ENCODE peak calls at places on chromosome 10, in nine cellular contexts. V is PC-9, P is neural crest cell, L is OCI-LY7, I is cardiac muscle cell, C is chondrocyte, J is RWPE1, X is astrocyte of the cerebellum, R is lower leg skin. A is an unnamed sample.

GRCh38 chr10:77629775-77630565 is 7.6 kb downstream of the KCNMA1 start:
- DNase-seq in V (no peak), P (no peak), L (no peak), I (peak; percentile 39), C (no peak), J (no peak), X (no peak), R (no peak), A (no peak)

GRCh38 chr10:108544500-108545120 is 1378.7 kb downstream of the XPNPEP1 start:
- DNase-seq in V (no peak), P (peak; percentile 68), L (peak; percentile 53), I (peak; percentile 70), C (peak; percentile 83), J (peak; percentile 15), X (no peak), R (peak; percentile 87), A (peak; percentile 36)

GRCh38 chr10:7211857-7212577 is 198.8 kb downstream of the SFMBT2 start:
- DNase-seq in V (no peak), P (no peak), L (no peak), I (no peak), C (no peak), J (no peak), X (no peak), R (no peak), A (no peak)

GRCh38 chr10:49177391-49178355 is 10.5 kb downstream of the TMEM273 start:
- DNase-seq in V (peak; percentile 78), P (no peak), L (no peak), I (peak; percentile 73), C (no peak), J (peak; percentile 60), X (peak; percentile 24), R (peak; percentile 87), A (no peak)

GRCh38 chr10:59622320-59622901 is 87.2 kb downstream of the SLC16A9 start:
- DNase-seq in V (no peak), P (peak; percentile 39), L (peak; percentile 54), I (peak; percentile 73), C (no peak), J (peak; percentile 30), X (peak; percentile 45), R (no peak), A (no peak)

GRCh38 chr10:7417103-7417623 is 6.3 kb upstream of the SFMBT2 start:
- DNase-seq in V (no peak), P (no peak), L (peak; percentile 61), I (peak; percentile 59), C (no peak), J (no peak), X (peak; percentile 53), R (no peak), A (no peak)

GRCh38 chr10:123651421-123652047 is 14.6 kb upstream of the GPR26 start:
- DNase-seq in V (no peak), P (no peak), L (no peak), I (no peak), C (no peak), J (no peak), X (no peak), R (peak; percentile 52), A (no peak)

GRCh38 chr10:71212249-71213126 is at the start of gene UNC5B:
- DNase-seq in V (peak; percentile 71), P (peak; percentile 91), L (peak; percentile 80), I (peak; percentile 95), C (no peak), J (peak; percentile 86), X (peak; percentile 53), R (peak; percentile 97), A (no peak)

GRCh38 chr10:71216363-71216695 is 4.0 kb downstream of the UNC5B start:
- DNase-seq in V (no peak), P (no peak), L (no peak), I (no peak), C (no peak), J (no peak), X (no peak), R (peak; percentile 39), A (no peak)

GRCh38 chr10:87646192-87646909 is 13.3 kb upstream of the PAPSS2 start:
- DNase-seq in V (peak; percentile 43), P (no peak), L (no peak), I (no peak), C (no peak), J (no peak), X (no peak), R (no peak), A (no peak)

GRCh38 chr10:80266513-80266863 is 23.0 kb downstream of the MAT1A start:
- DNase-seq in V (no peak), P (no peak), L (no peak), I (no peak), C (no peak), J (no peak), X (no peak), R (no peak), A (no peak)

GRCh38 chr10:54985732-54986131 is 184.7 kb upstream of the PCDH15 start:
- DNase-seq in V (no peak), P (no peak), L (peak; percentile 32), I (no peak), C (no peak), J (peak; percentile 2), X (no peak), R (no peak), A (no peak)

GRCh38 chr10:62853710-62854109 is 37.5 kb upstream of the EGR2 start:
- DNase-seq in V (no peak), P (no peak), L (no peak), I (no peak), C (no peak), J (no peak), X (no peak), R (no peak), A (no peak)

GRCh38 chr10:64840341-64840740 is 1319.1 kb downstream of the REEP3 start:
- DNase-seq in V (no peak), P (no peak), L (no peak), I (no peak), C (peak; percentile 62), J (no peak), X (no peak), R (no peak), A (no peak)

DNA sequence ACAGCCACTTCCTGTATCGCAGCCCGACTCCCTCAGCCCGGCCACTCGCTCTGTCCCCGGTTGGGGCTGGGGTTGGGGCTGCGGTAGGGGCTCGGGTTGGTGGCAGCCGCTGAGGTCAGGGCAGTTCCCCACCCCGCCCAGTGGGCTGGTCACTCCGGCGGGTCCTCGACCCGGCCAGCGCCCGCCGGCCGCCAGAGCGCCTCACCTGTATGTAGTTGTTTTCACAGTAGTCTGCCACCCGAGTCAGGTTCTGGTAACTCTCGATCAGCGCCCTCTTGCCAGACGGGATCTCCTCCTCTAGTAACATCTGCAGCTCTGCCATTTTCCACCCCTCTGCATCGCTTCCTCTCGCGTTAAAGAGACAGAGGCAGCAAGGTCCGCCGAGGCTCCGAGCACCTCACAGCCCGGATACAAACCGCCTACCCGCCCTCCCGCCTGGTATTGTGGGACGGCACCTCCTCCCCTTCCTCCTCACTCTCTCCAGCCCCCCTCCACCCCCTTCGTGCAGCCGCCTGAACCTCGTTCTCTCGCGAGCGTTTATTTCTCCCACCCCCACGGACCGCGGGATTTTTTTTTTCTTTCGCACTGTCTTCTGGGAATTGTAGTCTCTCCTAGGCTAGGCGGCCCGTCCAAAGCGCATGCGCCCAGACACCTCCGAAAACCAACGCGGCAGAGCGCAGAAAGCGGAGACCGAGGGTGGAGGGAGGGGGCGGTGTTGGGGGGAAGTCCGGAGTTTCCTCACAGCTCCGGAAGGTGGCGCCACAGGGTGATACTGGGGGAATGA is at the start of gene ABI1:
- DNase-seq in V (peak; percentile 89), P (peak; percentile 98), L (peak; percentile 99), I (peak; percentile 99), C (peak; percentile 96), J (peak; percentile 96), X (peak; percentile 98), R (peak; percentile 99), A (peak; percentile 87)
- TF ChIP-seq CTCF in V (no peak), P (no peak), L (no peak), I (peak; percentile 70), C (no peak), J (peak; percentile 84), X (peak; percentile 72), R (no peak), A (no peak)

GRCh38 chr10:96415896-96416554 is 57.2 kb upstream of the OPALIN start:
- DNase-seq in V (no peak), P (no peak), L (no peak), I (peak; percentile 35), C (no peak), J (no peak), X (peak; percentile 62), R (peak; percentile 42), A (no peak)

GRCh38 chr10:96414303-96414702 is 55.5 kb upstream of the OPALIN start:
- DNase-seq in V (no peak), P (no peak), L (no peak), I (no peak), C (no peak), J (no peak), X (no peak), R (no peak), A (no peak)

GRCh38 chr10:96415150-96415895 is 56.5 kb upstream of the OPALIN start:
- DNase-seq in V (no peak), P (no peak), L (no peak), I (no peak), C (no peak), J (no peak), X (no peak), R (no peak), A (no peak)

GRCh38 chr10:96410296-96410695 is 51.5 kb upstream of the OPALIN start:
- DNase-seq in V (no peak), P (no peak), L (no peak), I (no peak), C (no peak), J (no peak), X (no peak), R (peak; percentile 42), A (no peak)

GRCh38 chr10:96413151-96413787 is 54.5 kb upstream of the OPALIN start:
- DNase-seq in V (no peak), P (no peak), L (no peak), I (no peak), C (no peak), J (no peak), X (no peak), R (peak; percentile 74), A (no peak)
- TF ChIP-seq CTCF in V (no peak), P (peak; percentile 18), L (peak; percentile 63), I (peak; percentile 3), C (peak; percentile 61), J (no peak), X (peak; percentile 26), R (no peak), A (no peak)

DNA sequence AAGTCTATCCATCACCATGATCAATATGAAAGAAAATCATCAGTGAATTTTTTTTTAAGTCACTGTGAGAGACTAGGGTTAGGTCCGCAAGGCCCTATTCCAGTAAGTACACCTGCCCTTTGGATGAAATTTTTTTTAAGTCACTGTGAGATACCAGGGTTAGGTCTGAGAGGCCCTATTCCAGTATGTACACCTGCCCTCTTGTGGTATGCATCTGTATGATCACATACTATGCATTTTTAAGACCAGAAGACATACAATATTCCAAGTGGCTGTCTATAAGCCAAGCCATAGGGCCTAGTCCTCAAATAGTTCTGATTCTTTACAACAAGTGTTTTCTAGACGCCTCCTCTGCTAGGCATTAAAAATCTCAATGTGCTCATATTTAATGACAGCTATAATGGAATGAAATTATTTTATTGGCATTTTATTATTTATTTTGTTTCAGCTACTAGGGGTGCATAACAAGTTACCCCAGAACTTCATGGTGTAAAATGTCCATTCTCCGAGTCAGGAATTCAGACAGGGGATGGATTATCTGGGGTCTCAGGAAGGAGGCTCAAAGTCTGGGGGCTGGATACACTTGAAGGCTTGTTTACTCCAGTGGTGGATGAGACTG is 53.1 kb downstream of the TEX36 start:
- DNase-seq in V (peak; percentile 65), P (no peak), L (peak; percentile 49), I (peak; percentile 37), C (no peak), J (peak; percentile 76), X (peak; percentile 20), R (no peak), A (no peak)
- TF ChIP-seq CTCF in V (peak; percentile 74), P (peak; percentile 78), L (peak; percentile 79), I (peak; percentile 31), C (peak; percentile 79), J (peak; percentile 50), X (peak; percentile 44), R (no peak), A (no peak)

GRCh38 chr10:88987243-88987726 is 3.3 kb upstream of the FAS start:
- DNase-seq in V (no peak), P (no peak), L (no peak), I (no peak), C (no peak), J (no peak), X (peak; percentile 62), R (no peak), A (no peak)
- TF ChIP-seq CTCF in V (peak; percentile 31), P (no peak), L (no peak), I (no peak), C (peak; percentile 66), J (peak; percentile 27), X (no peak), R (no peak), A (no peak)

A was measured in omental fat pad.